ENCODE peak calls at places on chromosomes 16 and 17, in six cellular contexts. F, C, B, N, A and L are unnamed samples.

GRCh38 chr17:77959926-77960521 is 1.5 kb downstream of the TNRC6C start:
- DNase-seq in N (no peak), F (no peak), C (no peak), A (no peak), B (no peak), L (no peak)

GRCh38 chr16:66515543-66516171 is 34.3 kb downstream of the TK2 start:
- DNase-seq in A (no peak), C (no peak), F (no peak), B (no peak), N (peak), L (no peak)

GRCh38 chr17:78671607-78672404 is 94.6 kb upstream of the DNAH17 start:
- DNase-seq in B (no peak), A (no peak), C (no peak), N (no peak), F (no peak), L (no peak)

GRCh38 chr17:80976718-80977117 is 14.9 kb upstream of the CHMP6 start:
- DNase-seq in F (no peak), A (no peak), B (no peak), N (no peak), C (no peak), L (no peak)

GRCh38 chr17:40038882-40039513 is 15.2 kb downstream of the MED24 start:
- DNase-seq in C (peak), B (peak), N (peak), A (peak), F (peak), L (peak)

GRCh38 chr16:35011-35775 is 18.2 kb downstream of the POLR3K start:
- DNase-seq in B (no peak), F (no peak), C (no peak), A (no peak), N (peak), L (no peak)

GRCh38 chr17:60356947-60357346 is 35.0 kb downstream of the USP32 start:
- DNase-seq in N (no peak), B (no peak), F (no peak), C (no peak), A (no peak), L (no peak)

GRCh38 chr16:6081320-6081976 is 983.9 kb upstream of the EEF2KMT start:
- DNase-seq in A (no peak), N (no peak), C (peak), F (no peak), B (no peak), L (no peak)

GRCh38 chr17:48026503-48027321 is 10.9 kb downstream of the COPZ2 start:
- DNase-seq in A (peak), C (peak), F (peak), B (peak), N (peak), L (peak)

GRCh38 chr17:35865412-35866355 is 3.0 kb downstream of the HEATR9 start:
- DNase-seq in N (no peak), F (no peak), B (no peak), A (no peak), C (peak), L (no peak)

GRCh38 chr17:17416007-17416399 is 60.8 kb upstream of the MED9 start:
- DNase-seq in C (peak), N (peak), A (no peak), F (no peak), B (no peak), L (no peak)

GRCh38 chr16:1899641-1900451 is 18.4 kb downstream of the HS3ST6 start:
- DNase-seq in B (no peak), A (no peak), F (no peak), N (no peak), C (no peak), L (peak)

GRCh38 chr16:74565378-74565777 is 41.5 kb downstream of the GLG1 start:
- DNase-seq in F (no peak), B (no peak), N (no peak), A (no peak), C (no peak), L (no peak)

GRCh38 chr17:797236-797635 is 15.1 kb downstream of the MRM3 start:
- DNase-seq in C (no peak), B (no peak), N (no peak), A (no peak), F (no peak), L (no peak)

GRCh38 chr16:82954224-82954929 is 327.6 kb downstream of the CDH13 start:
- DNase-seq in F (no peak), C (no peak), N (no peak), B (no peak), A (no peak), L (no peak)

GRCh38 chr16:86906608-86907007 is 328.3 kb downstream of the FOXL1 start:
- DNase-seq in B (no peak), N (no peak), F (no peak), A (no peak), C (no peak), L (no peak)

GRCh38 chr16:58843675-58844074 is 109.6 kb upstream of the GOT2 start:
- DNase-seq in F (no peak), A (no peak), B (no peak), N (no peak), C (peak), L (no peak)

GRCh38 chr17:60941028-60941427 is 263.4 kb downstream of the BCAS3 start:
- DNase-seq in F (peak), A (no peak), N (no peak), C (no peak), B (peak), L (peak)

GRCh38 chr17:18186271-18186982 is 2.8 kb downstream of the ALKBH5 start:
- DNase-seq in C (no peak), A (no peak), B (no peak), N (no peak), F (no peak), L (no peak)

GRCh38 chr16:81616321-81617020 is 162.6 kb upstream of the PLCG2 start:
- DNase-seq in F (peak), A (peak), B (no peak), N (peak), C (no peak), L (peak)

GRCh38 chr16:55842369-55843104 is 9.6 kb upstream of the CES1 start:
- DNase-seq in A (no peak), C (peak), F (no peak), N (no peak), B (no peak), L (no peak)

GRCh38 chr17:27533874-27534815 is 77.9 kb downstream of the KSR1 start:
- DNase-seq in A (no peak), B (no peak), F (no peak), C (no peak), N (peak), L (no peak)

GRCh38 chr16:25893332-25893731 is 201.6 kb downstream of the HS3ST4 start:
- DNase-seq in B (no peak), F (no peak), C (no peak), A (no peak), N (no peak), L (no peak)

GRCh38 chr16:25886598-25886997 is 194.8 kb downstream of the HS3ST4 start:
- DNase-seq in B (no peak), N (no peak), C (no peak), A (no peak), F (no peak), L (no peak)

DNA sequence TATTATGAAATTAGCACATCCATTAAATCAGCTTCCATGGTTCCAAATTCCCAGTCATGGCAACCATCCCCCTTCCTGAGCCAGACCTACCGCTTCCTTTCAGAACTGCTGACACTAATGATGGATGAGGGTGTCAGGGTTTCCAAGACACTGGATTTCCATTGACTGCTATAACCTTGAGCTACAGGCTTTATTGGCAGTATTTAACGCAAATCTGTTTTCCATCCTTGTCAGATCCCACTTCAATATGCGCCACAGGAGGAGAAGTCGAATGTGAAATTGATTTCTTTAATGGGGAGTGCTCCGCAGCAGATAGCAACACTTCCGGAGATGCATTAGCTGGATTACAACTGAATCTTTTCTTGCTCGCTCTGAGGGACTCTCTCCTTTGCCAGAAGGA is 197.1 kb downstream of the HS3ST4 start:
- DNase-seq in A (no peak), F (no peak), C (no peak), N (no peak), B (no peak), L (no peak)
- H3K4me3 ChIP-seq in A (no peak), F (no peak), C (no peak), N (no peak), B (no peak), L (no peak)

GRCh38 chr16:79213214-79213613 is 387.3 kb downstream of the MAF start:
- DNase-seq in B (no peak), A (no peak), N (no peak), F (peak), C (peak), L (no peak)
- H3K27ac ChIP-seq in B (no peak), A (no peak), N (no peak), F (no peak), C (no peak), L (no peak)

DNA sequence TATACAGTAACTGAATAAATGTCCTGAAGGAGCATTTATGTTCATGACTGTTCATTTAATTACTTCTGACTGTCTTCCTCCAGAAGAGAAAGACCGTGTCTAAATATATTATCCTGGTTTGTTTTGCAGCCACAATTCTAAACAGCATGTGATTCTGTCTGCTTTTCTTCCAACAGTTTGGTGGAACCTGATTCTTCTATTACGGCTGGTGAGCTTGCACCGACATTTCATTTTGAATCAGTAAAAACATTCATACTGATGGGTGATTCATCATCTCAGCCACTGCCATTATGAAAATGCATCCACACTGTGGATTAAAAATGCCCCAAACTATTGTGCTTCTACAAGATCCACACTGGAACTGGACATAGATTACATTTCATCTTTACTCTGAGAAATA is 16.9 kb downstream of the KNOP1 start:
- DNase-seq in C (no peak), F (no peak), N (no peak), B (no peak), A (no peak), L (no peak)
- TF ChIP-seq EP300 in C (no peak), F (no peak), N (no peak), B (no peak), A (no peak), L (no peak)

DNA sequence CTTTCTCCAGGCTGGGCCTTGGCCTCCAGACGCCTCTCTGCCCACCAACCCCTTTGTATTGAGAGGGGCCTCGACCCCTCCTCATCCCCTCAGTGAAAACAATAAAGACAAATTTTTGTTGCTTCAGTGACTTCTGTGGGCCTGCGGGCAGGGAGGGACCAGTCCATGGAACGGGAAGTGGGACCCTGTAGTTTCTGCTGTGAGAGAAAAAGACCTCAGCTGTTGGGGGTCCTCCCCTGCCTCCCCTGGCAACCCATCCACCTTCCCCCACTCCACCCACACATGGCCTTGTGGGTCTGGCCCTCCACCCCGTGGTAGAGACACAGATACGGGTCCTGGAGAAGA is 3.5 kb downstream of the PPY start:
- DNase-seq in C (no peak), N (no peak), F (no peak), B (no peak), A (no peak), L (no peak)
- H3K4me3 ChIP-seq in C (no peak), N (no peak), F (no peak), B (no peak), A (no peak), L (no peak)